ENCODE peak calls at places on chromosomes 3 and 15, in nine cellular contexts. P is aorta, K is fibroblast of mammary gland, T is GM23248, V is AG09309, E is GM04504, Z is endothelial cell, A is cerebellum, U is natural killer cell. B is an unnamed sample.

GRCh38 chr15:44250566-44250965 is 38.0 kb upstream of the GOLM2 start:
- DNase-seq in A (no peak), P (no peak), Z (no peak), E (no peak), T (no peak), K (no peak), V (no peak), U (no peak), B (no peak)

GRCh38 chr15:91385301-91385700 is 285.2 kb downstream of the SV2B start:
- DNase-seq in T (peak), A (no peak), K (peak), P (no peak), Z (no peak), U (no peak), V (no peak), E (no peak), B (no peak)

GRCh38 chr3:31817411-31817966 is 163.6 kb downstream of the OSBPL10 start:
- DNase-seq in T (no peak), P (no peak), K (no peak), U (no peak), V (no peak), A (no peak), Z (no peak), E (no peak), B (no peak)

GRCh38 chr15:99328673-99329072 is 77.4 kb downstream of the LRRC28 start:
- DNase-seq in U (no peak), P (no peak), V (no peak), E (no peak), Z (no peak), K (no peak), T (no peak), A (no peak), B (no peak)

GRCh38 chr15:57440167-57440566 is 63.9 kb downstream of the CGNL1 start:
- DNase-seq in V (no peak), K (no peak), A (no peak), P (no peak), Z (no peak), U (no peak), E (no peak), T (no peak), B (no peak)

GRCh38 chr3:56896357-56896756 is 94.6 kb upstream of the ARHGEF3 start:
- DNase-seq in V (no peak), E (no peak), P (no peak), T (no peak), A (no peak), K (no peak), Z (no peak), U (no peak), B (no peak)

GRCh38 chr15:98942966-98943584 is 64.5 kb downstream of the PGPEP1L start:
- DNase-seq in U (no peak), T (peak), V (no peak), A (no peak), Z (no peak), E (no peak), P (no peak), K (no peak), B (peak)

GRCh38 chr3:188687389-188687788 is 484.4 kb upstream of the TPRG1 start:
- DNase-seq in V (peak), E (peak), K (peak), U (no peak), Z (peak), P (no peak), T (peak), A (no peak), B (peak)

GRCh38 chr3:146037697-146038096 is 123.3 kb downstream of the PLOD2 start:
- DNase-seq in T (peak), V (no peak), P (no peak), E (no peak), K (peak), Z (no peak), U (no peak), A (no peak), B (no peak)

GRCh38 chr3:73719413-73719831 is 94.7 kb upstream of the PDZRN3 start:
- DNase-seq in P (no peak), V (no peak), A (no peak), E (no peak), Z (no peak), U (no peak), T (peak), K (peak), B (peak)

GRCh38 chr3:195160257-195160898 is 110.6 kb downstream of the XXYLT1 start:
- DNase-seq in E (peak), P (no peak), T (peak), V (no peak), K (peak), Z (no peak), A (no peak), U (no peak), B (no peak)

GRCh38 chr3:171936231-171936841 is 93.2 kb downstream of the TMEM212 start:
- DNase-seq in A (no peak), V (peak), P (peak), T (peak), E (peak), Z (no peak), K (peak), U (no peak), B (peak)

GRCh38 chr15:50042775-50043174 is 76.3 kb downstream of the ATP8B4 start:
- DNase-seq in P (no peak), U (no peak), T (no peak), A (no peak), E (no peak), K (no peak), Z (no peak), V (no peak), B (no peak)

GRCh38 chr3:41601404-41601987 is 360.4 kb downstream of the ULK4 start:
- DNase-seq in Z (no peak), V (no peak), P (no peak), T (no peak), A (no peak), E (no peak), K (no peak), U (no peak), B (no peak)

GRCh38 chr3:39150803-39151631 is 2.4 kb downstream of the CSRNP1 start:
- DNase-seq in U (peak), A (no peak), T (peak), E (peak), Z (peak), K (peak), P (peak), V (peak), B (peak)

GRCh38 chr3:123467051-123467450 is 18.2 kb upstream of the ADCY5 start:
- DNase-seq in E (no peak), K (no peak), T (no peak), A (no peak), U (no peak), Z (no peak), P (no peak), V (no peak), B (no peak)

GRCh38 chr3:30655187-30655812 is 48.9 kb downstream of the TGFBR2 start:
- DNase-seq in U (no peak), T (no peak), E (no peak), Z (no peak), A (no peak), V (no peak), P (no peak), K (peak), B (no peak)

GRCh38 chr3:177596248-177596821 is 399.1 kb upstream of the TBL1XR1 start:
- DNase-seq in P (no peak), T (peak), Z (no peak), V (no peak), U (no peak), K (peak), E (no peak), A (no peak), B (no peak)

GRCh38 chr3:48856469-48856868 is 8.8 kb upstream of the PRKAR2A start:
- DNase-seq in A (peak), E (no peak), P (no peak), T (no peak), K (no peak), U (no peak), Z (no peak), V (no peak), B (no peak)

GRCh38 chr3:73214846-73215245 is 153.4 kb downstream of the EBLN2 start:
- DNase-seq in V (no peak), K (no peak), U (no peak), P (no peak), Z (no peak), A (no peak), T (peak), E (no peak), B (no peak)

GRCh38 chr3:43400162-43400561 is 113.8 kb downstream of the SNRK start:
- DNase-seq in A (no peak), T (no peak), Z (no peak), U (no peak), K (no peak), P (no peak), V (no peak), E (no peak), B (no peak)